ENCODE peak calls at places on chromosomes 6 and 20, in ten cellular contexts. B, G, D, W, K, N, T, Q, Y and I are unnamed samples.

GRCh38 chr6:52877168-52877567 is 32.3 kb downstream of the GSTA3 start:
- DNase-seq in N (no peak), W (peak), T (no peak), K (no peak), D (peak), Q (no peak), G (no peak), B (no peak), Y (peak), I (peak)

GRCh38 chr20:59498291-59498690 is 106.0 kb upstream of the PHACTR3 start:
- DNase-seq in Y (no peak), N (no peak), K (no peak), G (no peak), W (no peak), D (no peak), Q (no peak), T (no peak), B (no peak), I (no peak)

GRCh38 chr6:32082951-32083350 is 26.2 kb downstream of the TNXB start:
- DNase-seq in Y (no peak), Q (no peak), N (no peak), W (peak), D (no peak), K (no peak), B (no peak), G (no peak), T (no peak), I (peak)

GRCh38 chr20:34907616-34908469 is 31.4 kb downstream of the ACSS2 start:
- DNase-seq in K (no peak), Q (no peak), W (peak), T (peak), D (peak), B (peak), Y (peak), G (no peak), N (peak), I (peak)

GRCh38 chr20:52529856-52530255 is 338.3 kb upstream of the ZFP64 start:
- DNase-seq in W (no peak), N (no peak), G (no peak), B (no peak), Q (no peak), T (no peak), D (no peak), Y (peak), K (no peak), I (peak)

GRCh38 chr20:9626357-9626756 is 112.0 kb downstream of the LAMP5 start:
- DNase-seq in B (no peak), D (no peak), Y (no peak), Q (no peak), G (no peak), N (no peak), T (no peak), K (no peak), W (peak), I (no peak)

GRCh38 chr6:3331498-3331897 is 72.8 kb downstream of the PSMG4 start:
- DNase-seq in N (no peak), W (no peak), K (no peak), G (no peak), B (no peak), Q (no peak), T (no peak), Y (no peak), D (no peak), I (no peak)

GRCh38 chr6:143773503-143773902 is 69.6 kb upstream of the LTV1 start:
- DNase-seq in W (no peak), K (no peak), N (no peak), B (no peak), Y (no peak), G (no peak), Q (no peak), D (no peak), T (no peak), I (peak)

GRCh38 chr6:73388433-73388799 is 6.2 kb upstream of the DDX43 start:
- DNase-seq in B (no peak), Q (no peak), W (no peak), Y (no peak), N (no peak), G (no peak), T (no peak), K (no peak), D (no peak), I (no peak)

GRCh38 chr20:4883051-4883450 is 118.3 kb downstream of the SLC23A2 start:
- DNase-seq in N (no peak), Q (no peak), D (no peak), Y (no peak), W (no peak), T (no peak), K (no peak), B (no peak), G (no peak), I (no peak)

GRCh38 chr6:34057191-34057590 is 88.7 kb downstream of the GRM4 start:
- DNase-seq in G (no peak), W (no peak), K (no peak), D (no peak), Y (no peak), N (no peak), Q (no peak), B (no peak), T (no peak), I (no peak)

GRCh38 chr6:56230976-56231566 is 16.3 kb downstream of the COL21A1 start:
- DNase-seq in W (peak), Y (no peak), T (no peak), G (no peak), Q (no peak), K (no peak), D (no peak), N (peak), B (no peak), I (no peak)

GRCh38 chr6:149716584-149716983 is 1.3 kb downstream of the LATS1 start:
- DNase-seq in G (no peak), B (peak), K (no peak), T (no peak), Q (no peak), N (peak), Y (peak), W (peak), D (no peak), I (peak)

GRCh38 chr20:62961799-62962198 is 9.3 kb downstream of the SLC17A9 start:
- DNase-seq in Q (no peak), K (no peak), N (no peak), Y (no peak), W (no peak), B (no peak), G (no peak), T (no peak), D (no peak), I (no peak)
- H3K4me3 ChIP-seq in Q (no peak), K (no peak), N (no peak), Y (no peak), W (no peak), B (no peak), G (no peak), T (no peak), D (no peak), I (no peak)

GRCh38 chr20:44328428-44328827 is 8.4 kb upstream of the R3HDML start:
- DNase-seq in B (no peak), D (no peak), G (no peak), Q (no peak), T (no peak), K (no peak), W (no peak), Y (no peak), N (no peak), I (no peak)
- H3K9ac ChIP-seq in B (no peak), D (no peak), G (no peak), Q (no peak), T (no peak), K (no peak), W (no peak), Y (no peak), N (no peak), I (no peak)

DNA sequence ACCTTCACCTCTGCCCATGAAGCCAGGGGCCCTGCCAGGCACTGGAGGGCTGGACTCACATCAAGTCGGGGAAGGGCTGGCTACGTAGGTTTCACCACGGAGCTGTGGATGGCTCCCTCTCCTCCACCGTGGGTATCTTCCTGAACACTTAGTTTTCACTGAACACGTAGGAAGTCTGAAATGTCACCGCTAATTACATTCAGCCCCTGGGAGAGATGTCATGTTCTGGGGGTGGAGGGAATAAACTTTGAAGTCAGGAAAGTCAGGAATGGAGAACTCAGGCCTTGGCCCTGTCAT is 6.5 kb downstream of the LHFPL5 start:
- DNase-seq in K (no peak), Y (no peak), W (no peak), T (no peak), N (no peak), G (no peak), D (no peak), Q (no peak), B (no peak), I (no peak)
- H3K4me3 ChIP-seq in K (no peak), Y (no peak), W (no peak), T (no peak), N (no peak), G (no peak), D (peak), Q (no peak), B (no peak), I (no peak)

GRCh38 chr6:137975058-137975940 is 108.2 kb downstream of the TNFAIP3 start:
- DNase-seq in Y (peak), Q (peak), W (no peak), T (peak), B (no peak), K (no peak), D (peak), G (no peak), N (peak), I (peak)
- H3K9ac ChIP-seq in Y (peak), Q (no peak), W (no peak), T (no peak), B (no peak), K (no peak), D (no peak), G (no peak), N (no peak), I (no peak)

GRCh38 chr6:36136034-36136433 is 5.7 kb downstream of the MAPK13 start:
- DNase-seq in G (no peak), D (no peak), W (no peak), Y (no peak), N (no peak), T (no peak), B (no peak), K (no peak), Q (no peak), I (no peak)
- H3K4me3 ChIP-seq in G (no peak), D (no peak), W (no peak), Y (no peak), N (no peak), T (no peak), B (no peak), K (no peak), Q (no peak), I (no peak)

DNA sequence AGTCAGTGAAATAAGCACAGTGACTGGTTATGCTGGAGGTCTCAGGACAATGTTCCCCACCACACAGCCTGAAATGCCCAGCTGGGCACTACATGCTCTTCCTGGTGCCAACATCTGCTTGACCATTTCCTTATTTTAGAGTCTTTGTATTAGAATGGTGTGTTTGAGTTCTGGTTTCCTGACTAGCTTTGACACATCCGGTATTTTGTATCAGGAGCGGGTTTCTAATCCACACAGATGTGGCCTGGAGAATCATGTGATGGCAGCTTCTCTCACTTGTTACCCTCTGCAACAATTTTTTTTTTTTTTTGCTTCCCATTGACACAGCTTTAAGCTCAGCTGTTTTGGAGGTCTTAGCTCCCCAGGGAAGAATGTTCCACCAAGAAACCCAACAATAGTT is 164.5 kb upstream of the CST7 start:
- DNase-seq in Q (no peak), D (no peak), K (no peak), W (no peak), G (no peak), T (no peak), B (no peak), N (no peak), Y (no peak), I (no peak)
- H3K9ac ChIP-seq in Q (no peak), D (no peak), K (no peak), W (no peak), G (no peak), T (no peak), B (no peak), N (no peak), Y (no peak), I (no peak)

GRCh38 chr6:235763-236360 is 56.4 kb upstream of the DUSP22 start:
- DNase-seq in K (no peak), Y (peak), T (peak), G (peak), B (no peak), W (peak), N (no peak), D (no peak), Q (peak), I (peak)
- H3K4me3 ChIP-seq in K (peak), Y (peak), T (peak), G (no peak), B (peak), W (no peak), N (no peak), D (no peak), Q (no peak), I (peak)